ENCODE peak calls at places on chromosomes 3 and 15, in seven cellular contexts. M is amygdala, H is HT1080, K is cerebellar cortex, N is astrocyte of the spinal cord, G is frontal cortex, I is SHP77. Z is an unnamed sample.

GRCh38 chr15:66387176-66388056 is 704 bp downstream of the MAP2K1 start:
- DNase-seq in N (peak; percentile 76), H (peak; percentile 78), M (peak; percentile 56), I (peak; percentile 21), K (peak; percentile 66), G (peak; percentile 45), Z (peak; percentile 32)

GRCh38 chr3:119042162-119042561 is 7.5 kb upstream of the IGSF11 start:
- DNase-seq in K (no peak), G (no peak), N (no peak), I (no peak), H (no peak), M (no peak), Z (no peak)

GRCh38 chr15:83489690-83490089 is 42.5 kb downstream of the SH3GL3 start:
- DNase-seq in G (no peak), M (no peak), K (no peak), I (no peak), H (no peak), N (no peak), Z (no peak)

GRCh38 chr3:17115186-17115585 is 230.4 kb downstream of the PLCL2 start:
- DNase-seq in N (no peak), H (peak; percentile 63), I (no peak), K (no peak), G (no peak), M (no peak), Z (no peak)

GRCh38 chr3:25150199-25150598 is 277.9 kb upstream of the RARB start:
- DNase-seq in K (no peak), N (no peak), I (no peak), G (no peak), M (no peak), H (no peak), Z (no peak)

GRCh38 chr3:151796105-151796705 is 17.7 kb upstream of the AADAC start:
- DNase-seq in G (no peak), I (no peak), N (no peak), H (no peak), K (no peak), M (no peak), Z (no peak)

GRCh38 chr3:55558316-55558715 is 71.2 kb upstream of the WNT5A start:
- DNase-seq in N (peak; percentile 36), H (peak; percentile 13), G (no peak), M (no peak), I (no peak), K (no peak), Z (no peak)

GRCh38 chr15:26771917-26772587 is 814 bp downstream of the GABRB3 start:
- DNase-seq in G (peak; percentile 31), N (no peak), K (peak; percentile 66), I (no peak), H (no peak), M (no peak), Z (peak; percentile 40)

GRCh38 chr15:100093211-100094126 is 248.3 kb downstream of the ADAMTS17 start:
- DNase-seq in H (peak; percentile 16), I (no peak), K (no peak), N (peak; percentile 60), G (no peak), M (no peak), Z (no peak)

GRCh38 chr15:71697999-71698398 is 112.4 kb upstream of the NR2E3 start:
- DNase-seq in K (no peak), G (no peak), N (no peak), H (no peak), M (no peak), I (no peak), Z (no peak)

GRCh38 chr3:55988905-55989304 is 479.4 kb downstream of the ERC2 start:
- DNase-seq in H (no peak), N (no peak), I (no peak), K (no peak), M (no peak), G (no peak), Z (no peak)

GRCh38 chr3:73036694-73037368 is 24.6 kb upstream of the EBLN2 start:
- DNase-seq in H (no peak), K (no peak), M (no peak), G (no peak), N (no peak), I (no peak), Z (no peak)

GRCh38 chr3:170089862-170090600 is 52.2 kb downstream of the GPR160 start:
- DNase-seq in G (no peak), I (no peak), H (no peak), N (no peak), K (no peak), M (no peak), Z (no peak)

GRCh38 chr3:65883614-65884013 is 155.1 kb downstream of the MAGI1 start:
- DNase-seq in M (no peak), H (no peak), N (no peak), K (no peak), G (no peak), I (peak; percentile 65), Z (peak; percentile 39)

GRCh38 chr3:69451594-69451993 is 65.7 kb upstream of the FRMD4B start:
- DNase-seq in G (no peak), I (no peak), M (no peak), K (no peak), N (no peak), H (no peak), Z (no peak)